ENCODE peak calls at places on chromosomes 16 and 17, in five cellular contexts. C is tibial nerve, U is dorsolateral prefrontal cortex, W is OCI-LY7, O is gastrocnemius medialis. H is an unnamed sample.

GRCh38 chr17:45722161-45722560 is 62.0 kb upstream of the CRHR1 start:
- DNase-seq in C (no peak), U (no peak), W (no peak), O (no peak), H (no peak)

GRCh38 chr17:51028176-51028863 is 92.3 kb downstream of the SPAG9 start:
- DNase-seq in C (no peak), U (no peak), W (no peak), O (no peak), H (no peak)

GRCh38 chr17:7558544-7559306 is at the start of gene TNFSF13:
- DNase-seq in C (no peak), U (no peak), W (no peak), O (no peak), H (no peak)

GRCh38 chr16:4323071-4323844 is 7.4 kb downstream of the GLIS2 start:
- DNase-seq in C (no peak), U (peak; percentile 55), W (no peak), O (no peak), H (no peak)

GRCh38 chr16:87895641-87896141 is 26.4 kb upstream of the SLC7A5 start:
- DNase-seq in C (no peak), U (peak; percentile 88), W (peak; percentile 19), O (no peak), H (peak; percentile 83)

GRCh38 chr17:13749566-13750235 is 148.0 kb upstream of the HS3ST3A1 start:
- DNase-seq in C (no peak), U (no peak), W (no peak), O (no peak), H (no peak)

GRCh38 chr17:8345052-8345690 is 5.5 kb downstream of the ODF4 start:
- DNase-seq in C (no peak), U (no peak), W (no peak), O (no peak), H (no peak)

GRCh38 chr16:50588276-50588675 is 40.1 kb downstream of the NKD1 start:
- DNase-seq in C (no peak), U (no peak), W (no peak), O (no peak), H (no peak)

GRCh38 chr16:50802000-50802399 is 60.1 kb downstream of the CYLD start:
- DNase-seq in C (no peak), U (no peak), W (no peak), O (no peak), H (no peak)

GRCh38 chr16:46932802-46933201 is 40.7 kb downstream of the DNAJA2 start:
- DNase-seq in C (no peak), U (no peak), W (peak; percentile 83), O (no peak), H (no peak)

GRCh38 chr16:86512301-86512859 is 2.1 kb downstream of the FOXF1 start:
- DNase-seq in C (no peak), U (no peak), W (no peak), O (no peak), H (no peak)

GRCh38 chr17:73787036-73787720 is 142.9 kb upstream of the SDK2 start:
- DNase-seq in C (no peak), U (no peak), W (no peak), O (no peak), H (no peak)
- H3K27ac ChIP-seq in C (no peak overlapping the region), U (no peak overlapping the region), W (no peak overlapping the region), O (no peak overlapping the region), H (no peak overlapping the region)

GRCh38 chr17:38824899-38825761 is at the start of gene CWC25:
- DNase-seq in C (peak; percentile 96), U (peak; percentile 94), W (peak; percentile 95), O (peak; percentile 96), H (peak; percentile 97)
- TF ChIP-seq CTCF in C (no peak), U (no peak), W (no peak), O (no peak), H (no peak)

GRCh38 chr17:1813088-1813487 is 16.6 kb downstream of the SMYD4 start:
- DNase-seq in C (no peak), U (no peak), W (no peak), O (no peak), H (no peak)
- H3K27ac ChIP-seq in C (no peak overlapping the region), U (no peak overlapping the region), W (no peak overlapping the region), O (peak overlapping the region; percentile 82), H (no peak overlapping the region)

GRCh38 chr17:47278561-47278960 is 24.9 kb downstream of the ITGB3 start:
- DNase-seq in C (no peak), U (no peak), W (no peak), O (no peak), H (no peak)

GRCh38 chr17:47277921-47278320 is 24.3 kb downstream of the ITGB3 start:
- DNase-seq in C (no peak), U (no peak), W (no peak), O (no peak), H (no peak)

GRCh38 chr17:47281246-47281645 is 27.6 kb downstream of the ITGB3 start:
- DNase-seq in C (no peak), U (no peak), W (no peak), O (no peak), H (no peak)

GRCh38 chr17:47280072-47280811 is 26.6 kb downstream of the ITGB3 start:
- DNase-seq in C (peak; percentile 38), U (no peak), W (no peak), O (no peak), H (no peak)

GRCh38 chr17:47279062-47279801 is 25.6 kb downstream of the ITGB3 start:
- DNase-seq in C (peak; percentile 62), U (no peak), W (peak; percentile 77), O (peak; percentile 72), H (no peak)
- TF ChIP-seq CTCF in C (no peak), U (no peak), W (no peak), O (no peak), H (no peak)

DNA sequence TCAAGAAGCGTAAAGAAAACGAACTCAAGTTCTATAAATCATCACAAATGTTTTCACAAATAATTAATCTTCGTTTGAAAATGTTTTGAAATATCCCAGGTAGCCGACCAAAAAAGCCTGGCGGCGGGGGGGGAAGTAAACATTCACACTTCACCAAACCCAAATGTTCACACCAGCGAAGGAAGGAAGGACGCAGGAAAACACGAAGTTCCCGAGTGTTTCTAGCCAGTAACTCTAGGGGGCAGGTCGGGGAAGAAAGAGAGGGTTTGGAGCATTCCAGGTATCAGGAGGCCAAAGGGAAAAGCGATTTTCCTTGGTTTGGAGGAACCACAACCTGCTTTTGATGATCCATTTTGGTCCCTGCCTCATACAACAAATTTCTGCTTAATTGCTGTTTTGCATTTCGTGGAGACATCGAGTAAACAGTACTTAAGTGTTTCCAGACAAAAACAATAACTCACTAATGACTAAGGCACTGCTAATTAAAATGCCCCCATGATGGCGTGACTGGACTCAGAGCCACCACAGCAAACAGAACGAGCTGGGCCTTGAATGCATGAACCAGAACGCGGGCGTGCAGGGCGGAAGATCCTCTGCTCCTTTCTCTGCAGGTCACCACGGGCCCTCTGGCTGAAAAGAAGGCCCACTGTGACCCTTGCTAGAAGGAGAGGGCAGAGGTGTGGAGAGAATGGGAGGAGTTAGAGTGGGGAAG is 16.6 kb downstream of the ZFHX3 start:
- DNase-seq in C (no peak), U (no peak), W (no peak), O (no peak), H (no peak)
- H3K27ac ChIP-seq in C (no peak overlapping the region), U (no peak overlapping the region), W (no peak overlapping the region), O (peak overlapping the region; percentile 76), H (no peak overlapping the region)

GRCh38 chr17:386145-386876 is 33.7 kb upstream of the RPH3AL start:
- DNase-seq in C (peak; percentile 66), U (no peak), W (peak; percentile 68), O (peak; percentile 49), H (peak; percentile 63)
- TF ChIP-seq CTCF in C (peak; percentile 65), U (peak; percentile 55), W (peak; percentile 68), O (peak; percentile 82), H (peak; percentile 43)

DNA sequence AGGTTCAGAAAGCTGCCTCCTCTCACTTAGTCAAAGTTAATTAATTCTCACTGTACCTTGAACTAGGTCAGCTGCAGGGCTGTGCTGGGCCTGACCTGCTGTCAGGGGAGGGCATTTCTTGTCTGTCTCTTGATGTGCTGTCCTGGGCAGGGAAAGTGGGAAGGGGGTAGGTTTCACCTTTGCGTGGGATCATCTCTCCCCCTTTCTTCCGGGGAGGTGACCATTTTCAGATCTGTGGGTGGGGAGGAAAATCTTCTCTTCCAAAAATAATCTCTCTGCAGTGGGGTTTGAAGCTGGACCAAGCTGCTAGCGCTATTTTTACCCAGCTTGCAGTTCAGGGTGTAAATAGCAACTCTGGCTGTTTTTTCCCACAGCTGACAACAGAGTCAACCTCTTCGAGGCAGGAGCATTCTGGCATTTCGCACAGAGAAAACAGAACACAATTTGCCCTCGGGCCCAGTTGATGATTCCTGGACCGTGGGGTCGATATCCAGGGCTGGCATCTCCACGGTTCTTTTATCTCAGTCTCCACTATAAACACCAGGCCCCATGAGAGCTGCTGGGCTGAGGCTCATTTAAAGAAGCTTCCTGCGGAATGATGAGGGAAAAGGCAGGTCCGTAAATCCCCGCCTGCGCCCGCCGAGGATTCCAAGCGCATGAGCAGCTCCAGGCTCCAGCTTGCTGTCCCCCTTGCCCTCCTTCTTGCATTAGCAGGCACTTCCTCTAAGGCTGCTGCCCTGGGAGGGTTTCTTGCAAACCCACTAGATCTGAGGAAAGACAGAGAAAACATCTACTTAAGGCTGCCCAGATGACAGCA is 93.8 kb downstream of the YPEL2 start:
- DNase-seq in C (no peak), U (peak; percentile 50), W (no peak), O (peak; percentile 56), H (no peak)
- H3K27ac ChIP-seq in C (peak overlapping the region; percentile 72), U (peak overlapping the region; percentile 96), W (no peak overlapping the region), O (peak overlapping the region; percentile 94), H (no peak overlapping the region)

H was measured in DND-41.